ENCODE peak calls at places on chromosomes 7 and 10, in seven cellular contexts. One of them, this sample, is unnamed.

GRCh38 chr7:41053830-41054229 is 649.1 kb downstream of the INHBA start:
- DNase-seq in H1: no peak
- DNase-seq in HCT116: no peak
- DNase-seq in GM12878: no peak
- DNase-seq in HepG2: no peak
- DNase-seq in endothelial cell of umbilical vein: no peak
- DNase-seq in K562: no peak
- DNase-seq in this sample: no peak

GRCh38 chr7:139358541-139359365 is 941 bp upstream of the LUC7L2 start:
- DNase-seq in K562: no peak
- DNase-seq in GM12878: no peak
- DNase-seq in H1: no peak
- DNase-seq in endothelial cell of umbilical vein: peak
- DNase-seq in HepG2: no peak
- DNase-seq in HCT116: peak
- DNase-seq in this sample: no peak

GRCh38 chr10:46253076-46254006 is 33.5 kb upstream of the ANTXRL start:
- DNase-seq in K562: no peak
- DNase-seq in HepG2: no peak
- DNase-seq in H1: peak
- DNase-seq in GM12878: no peak
- DNase-seq in endothelial cell of umbilical vein: no peak
- DNase-seq in HCT116: no peak
- DNase-seq in this sample: no peak

GRCh38 chr7:138091073-138091472 is 14.8 kb downstream of the AKR1D1 start:
- DNase-seq in K562: no peak
- DNase-seq in HCT116: no peak
- DNase-seq in GM12878: peak
- DNase-seq in H1: no peak
- DNase-seq in HepG2: no peak
- DNase-seq in endothelial cell of umbilical vein: no peak
- DNase-seq in this sample: no peak

GRCh38 chr10:136465-136762 is 1.2 kb downstream of the ZMYND11 start:
- DNase-seq in K562: no peak
- DNase-seq in HepG2: no peak
- DNase-seq in HCT116: no peak
- DNase-seq in endothelial cell of umbilical vein: no peak
- DNase-seq in H1: no peak
- DNase-seq in GM12878: no peak
- DNase-seq in this sample: no peak

GRCh38 chr10:122648599-122649428 is 50.8 kb downstream of the C10orf120 start:
- DNase-seq in HepG2: peak
- DNase-seq in HCT116: peak
- DNase-seq in H1: peak
- DNase-seq in endothelial cell of umbilical vein: peak
- DNase-seq in GM12878: no peak
- DNase-seq in K562: peak
- DNase-seq in this sample: no peak

GRCh38 chr7:28953628-28954027 is 4.5 kb downstream of the TRIL start:
- DNase-seq in HepG2: no peak
- DNase-seq in HCT116: no peak
- DNase-seq in endothelial cell of umbilical vein: peak
- DNase-seq in H1: no peak
- DNase-seq in K562: no peak
- DNase-seq in GM12878: no peak
- DNase-seq in this sample: no peak

GRCh38 chr10:32349968-32350738 is 3.2 kb upstream of the EPC1 start:
- DNase-seq in GM12878: no peak
- DNase-seq in endothelial cell of umbilical vein: no peak
- DNase-seq in H1: no peak
- DNase-seq in HCT116: no peak
- DNase-seq in K562: no peak
- DNase-seq in HepG2: peak
- DNase-seq in this sample: no peak

GRCh38 chr7:34849163-34849960 is 187.9 kb downstream of the DPY19L1 start:
- DNase-seq in HepG2: peak
- DNase-seq in GM12878: no peak
- DNase-seq in HCT116: no peak
- DNase-seq in endothelial cell of umbilical vein: peak
- DNase-seq in H1: no peak
- DNase-seq in K562: no peak
- DNase-seq in this sample: no peak

GRCh38 chr10:59905735-59906416 is 480 bp downstream of the CCDC6 start:
- DNase-seq in HCT116: no peak
- DNase-seq in GM12878: no peak
- DNase-seq in K562: peak
- DNase-seq in HepG2: no peak
- DNase-seq in H1: no peak
- DNase-seq in endothelial cell of umbilical vein: no peak
- DNase-seq in this sample: no peak

GRCh38 chr7:149422065-149422913 is 38.6 kb downstream of the ZNF777 start:
- DNase-seq in GM12878: peak
- DNase-seq in HepG2: peak
- DNase-seq in H1: peak
- DNase-seq in K562: peak
- DNase-seq in HCT116: peak
- DNase-seq in endothelial cell of umbilical vein: peak
- DNase-seq in this sample: no peak

GRCh38 chr10:82206831-82207230 is 331.8 kb downstream of the NRG3 start:
- DNase-seq in endothelial cell of umbilical vein: peak
- DNase-seq in K562: no peak
- DNase-seq in GM12878: no peak
- DNase-seq in HepG2: no peak
- DNase-seq in H1: no peak
- DNase-seq in HCT116: no peak
- DNase-seq in this sample: no peak

GRCh38 chr10:110600487-110601101 is 33.1 kb downstream of the SMC3 start:
- DNase-seq in HepG2: peak
- DNase-seq in endothelial cell of umbilical vein: peak
- DNase-seq in GM12878: no peak
- DNase-seq in HCT116: peak
- DNase-seq in H1: no peak
- DNase-seq in K562: peak
- DNase-seq in this sample: no peak

GRCh38 chr7:139046143-139046542 is 10.3 kb upstream of the ZC3HAV1L start:
- DNase-seq in endothelial cell of umbilical vein: no peak
- DNase-seq in HepG2: no peak
- DNase-seq in K562: no peak
- DNase-seq in HCT116: no peak
- DNase-seq in H1: no peak
- DNase-seq in GM12878: no peak
- DNase-seq in this sample: no peak

DNA sequence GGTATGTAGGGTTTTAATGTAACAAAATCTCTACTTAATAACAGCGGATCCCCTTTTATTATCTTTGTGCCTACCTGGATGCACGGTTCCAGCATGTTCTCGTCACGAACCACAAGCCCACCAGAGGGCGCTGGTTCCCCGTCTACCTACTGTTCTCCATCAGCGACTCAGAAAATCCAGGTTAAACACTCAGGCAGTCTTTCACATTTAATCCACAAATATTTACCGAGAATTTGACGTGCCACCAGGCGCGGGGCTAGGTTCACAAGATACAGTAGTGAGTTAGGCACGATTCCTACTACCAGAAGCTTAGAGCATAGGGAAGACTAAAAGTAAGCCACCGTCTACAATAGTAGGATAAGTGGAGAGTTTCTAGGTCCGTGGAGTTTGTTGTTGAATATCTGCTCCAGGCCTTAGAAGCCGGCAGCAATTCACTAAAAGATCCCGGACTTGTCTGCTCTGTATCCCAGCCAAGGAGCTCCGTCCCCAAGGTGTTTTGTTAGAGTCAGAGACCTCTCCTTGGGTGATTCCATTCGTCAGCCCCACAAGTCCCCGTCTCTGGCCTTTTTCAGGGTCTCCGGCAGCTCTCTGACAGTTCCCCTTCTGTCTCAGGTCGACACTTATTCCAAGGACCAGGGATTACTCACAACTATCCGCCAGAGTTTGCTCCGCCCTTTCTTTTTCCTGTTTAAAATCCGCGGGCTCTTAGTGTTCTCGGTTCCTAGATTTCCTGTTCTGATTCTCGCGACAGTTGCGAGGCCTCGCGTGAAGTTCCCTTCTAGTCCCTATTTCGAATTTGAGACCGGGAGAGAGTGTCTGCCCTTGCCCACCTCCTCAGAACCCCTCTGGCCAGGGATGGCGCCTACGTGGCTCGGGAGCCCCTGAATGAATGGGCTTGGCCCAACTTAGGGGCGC is 1.5 kb upstream of the KAZALD1 start:
- DNase-seq in H1: peak
- DNase-seq in GM12878: peak
- DNase-seq in endothelial cell of umbilical vein: peak
- DNase-seq in K562: peak
- DNase-seq in HepG2: peak
- DNase-seq in HCT116: peak
- DNase-seq in this sample: no peak
- TF ChIP-seq EZH2 in H1: no peak
- TF ChIP-seq EZH2 in GM12878: no peak
- TF ChIP-seq EZH2 in endothelial cell of umbilical vein: no peak
- TF ChIP-seq EZH2 in K562: no peak
- TF ChIP-seq EZH2 in HepG2: no peak
- TF ChIP-seq EZH2 in HCT116: no peak
- TF ChIP-seq EZH2 in this sample: no peak

GRCh38 chr10:92737484-92737883 is 47.7 kb downstream of the HHEX start:
- DNase-seq in endothelial cell of umbilical vein: no peak
- DNase-seq in GM12878: no peak
- DNase-seq in HepG2: peak
- DNase-seq in HCT116: no peak
- DNase-seq in H1: no peak
- DNase-seq in K562: no peak
- DNase-seq in this sample: no peak
- TF ChIP-seq POLR2AphosphoS5 in endothelial cell of umbilical vein: no peak
- TF ChIP-seq POLR2AphosphoS5 in GM12878: no peak
- TF ChIP-seq POLR2AphosphoS5 in HepG2: no peak
- TF ChIP-seq POLR2AphosphoS5 in HCT116: no peak
- TF ChIP-seq POLR2AphosphoS5 in H1: no peak
- TF ChIP-seq POLR2AphosphoS5 in K562: no peak
- TF ChIP-seq POLR2AphosphoS5 in this sample: no peak

GRCh38 chr10:114025610-114026130 is 18.0 kb upstream of the ADRB1 start:
- DNase-seq in endothelial cell of umbilical vein: no peak
- DNase-seq in K562: no peak
- DNase-seq in HepG2: no peak
- DNase-seq in HCT116: no peak
- DNase-seq in GM12878: no peak
- DNase-seq in H1: no peak
- DNase-seq in this sample: no peak

GRCh38 chr10:114027951-114028350 is 15.7 kb upstream of the ADRB1 start:
- DNase-seq in H1: no peak
- DNase-seq in endothelial cell of umbilical vein: no peak
- DNase-seq in GM12878: no peak
- DNase-seq in HepG2: no peak
- DNase-seq in HCT116: no peak
- DNase-seq in K562: no peak
- DNase-seq in this sample: no peak

GRCh38 chr10:114027041-114027394 is 16.6 kb upstream of the ADRB1 start:
- DNase-seq in endothelial cell of umbilical vein: no peak
- DNase-seq in K562: no peak
- DNase-seq in HCT116: no peak
- DNase-seq in HepG2: no peak
- DNase-seq in GM12878: no peak
- DNase-seq in H1: no peak
- DNase-seq in this sample: no peak

GRCh38 chr10:114024876-114025609 is 18.6 kb upstream of the ADRB1 start:
- DNase-seq in K562: no peak
- DNase-seq in endothelial cell of umbilical vein: no peak
- DNase-seq in H1: no peak
- DNase-seq in HepG2: no peak
- DNase-seq in GM12878: peak
- DNase-seq in HCT116: no peak
- DNase-seq in this sample: peak

DNA sequence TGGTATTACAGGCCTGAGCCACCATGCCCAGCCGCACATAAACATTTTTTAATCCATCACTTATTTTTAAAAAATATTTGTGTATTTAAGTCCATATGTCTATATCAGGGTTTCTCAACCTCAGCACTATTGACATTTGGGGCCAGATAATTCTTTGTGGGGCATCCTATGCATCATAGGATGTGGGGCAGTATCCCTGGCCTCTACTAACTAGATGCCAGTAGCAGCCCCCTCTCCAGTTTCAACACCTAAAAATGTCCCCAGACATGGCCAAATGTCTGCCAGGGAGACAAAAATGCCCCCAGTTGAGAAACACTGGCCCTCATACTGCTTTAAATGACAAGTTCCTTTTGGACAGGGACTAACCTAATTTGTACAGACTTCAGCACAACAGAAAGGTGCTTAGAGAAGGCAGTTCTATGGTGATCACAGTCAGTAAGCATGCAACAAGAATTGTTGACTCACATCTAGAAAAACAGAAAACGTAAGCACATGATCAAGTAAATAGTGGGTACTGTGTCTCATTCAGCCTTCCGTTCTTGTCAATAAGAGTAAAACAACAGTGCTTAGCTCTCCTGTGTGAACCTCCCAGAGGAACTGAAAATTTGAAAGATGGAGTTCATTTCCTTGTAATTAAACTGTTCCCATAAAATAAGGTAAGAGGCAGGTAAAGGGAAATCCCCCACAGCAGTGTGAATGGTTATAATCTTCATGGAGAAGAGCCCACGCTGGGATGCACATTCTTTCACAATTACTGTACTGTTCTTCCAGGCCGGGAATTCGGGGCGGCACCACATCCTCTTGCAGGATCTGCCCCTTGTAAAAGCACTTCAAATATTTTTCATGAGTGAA is 17.3 kb upstream of the ADRB1 start:
- DNase-seq in K562: no peak
- DNase-seq in endothelial cell of umbilical vein: peak
- DNase-seq in GM12878: peak
- DNase-seq in H1: no peak
- DNase-seq in HCT116: peak
- DNase-seq in HepG2: peak
- DNase-seq in this sample: no peak
- H3K9ac ChIP-seq in K562: no peak
- H3K9ac ChIP-seq in endothelial cell of umbilical vein: peak
- H3K9ac ChIP-seq in GM12878: peak
- H3K9ac ChIP-seq in H1: no peak
- H3K9ac ChIP-seq in HCT116: peak
- H3K9ac ChIP-seq in HepG2: no peak
- H3K9ac ChIP-seq in this sample: no peak

GRCh38 chr7:27173412-27174076 is 576 bp downstream of the HOXA10 start:
- DNase-seq in HepG2: no peak
- DNase-seq in GM12878: no peak
- DNase-seq in K562: no peak
- DNase-seq in H1: peak
- DNase-seq in HCT116: no peak
- DNase-seq in endothelial cell of umbilical vein: peak
- DNase-seq in this sample: no peak

GRCh38 chr7:27175626-27176342 is 1.7 kb upstream of the HOXA10 start:
- DNase-seq in HCT116: no peak
- DNase-seq in endothelial cell of umbilical vein: peak
- DNase-seq in GM12878: no peak
- DNase-seq in H1: peak
- DNase-seq in K562: no peak
- DNase-seq in HepG2: no peak
- DNase-seq in this sample: no peak

GRCh38 chr7:27176343-27176731 is 2.2 kb upstream of the HOXA10 start:
- DNase-seq in K562: no peak
- DNase-seq in endothelial cell of umbilical vein: peak
- DNase-seq in HCT116: no peak
- DNase-seq in HepG2: no peak
- DNase-seq in GM12878: no peak
- DNase-seq in H1: no peak
- DNase-seq in this sample: no peak

GRCh38 chr7:27174077-27175004 is at the start of gene HOXA10:
- DNase-seq in K562: no peak
- DNase-seq in endothelial cell of umbilical vein: peak
- DNase-seq in H1: peak
- DNase-seq in GM12878: no peak
- DNase-seq in HCT116: no peak
- DNase-seq in HepG2: no peak
- DNase-seq in this sample: no peak

GRCh38 chr7:27175005-27175625 is 995 bp upstream of the HOXA10 start:
- DNase-seq in endothelial cell of umbilical vein: peak
- DNase-seq in H1: peak
- DNase-seq in GM12878: no peak
- DNase-seq in HepG2: no peak
- DNase-seq in K562: no peak
- DNase-seq in HCT116: no peak
- DNase-seq in this sample: no peak
- TF ChIP-seq EZH2 in endothelial cell of umbilical vein: no peak
- TF ChIP-seq EZH2 in H1: no peak
- TF ChIP-seq EZH2 in GM12878: no peak
- TF ChIP-seq EZH2 in HepG2: no peak
- TF ChIP-seq EZH2 in K562: no peak
- TF ChIP-seq EZH2 in HCT116: no peak
- TF ChIP-seq EZH2 in this sample: no peak